ENCODE peak calls at places on chromosomes 13 and 19, in nine cellular contexts. H is ascending aorta, J is tibial artery, Z is ovary, A is GM23248, X is cardiac muscle cell, M is breast epithelium, O is tibial nerve, E is stomach. C is an unnamed sample.

GRCh38 chr19:50191270-50191669 is 12.2 kb upstream of the MYH14 start:
- DNase-seq in Z (no peak), M (no peak), E (no peak), J (no peak), O (no peak), H (no peak), X (no peak), A (no peak), C (no peak)

GRCh38 chr13:70568571-70568970 is 460.3 kb upstream of the KLHL1 start:
- DNase-seq in M (no peak), A (peak; percentile 46), O (peak; percentile 55), Z (no peak), E (no peak), X (peak; percentile 52), J (no peak), H (no peak), C (no peak)

GRCh38 chr13:30774214-30774730 is 38.9 kb downstream of the ALOX5AP start:
- DNase-seq in J (no peak), X (no peak), H (no peak), A (no peak), O (no peak), Z (no peak), E (no peak), M (no peak), C (no peak)

GRCh38 chr13:84192125-84192524 is 309.9 kb upstream of the SLITRK1 start:
- DNase-seq in M (no peak), A (peak; percentile 74), H (no peak), O (no peak), Z (no peak), E (no peak), J (no peak), X (no peak), C (no peak)

GRCh38 chr13:51585696-51586095 is 1.4 kb downstream of the WDFY2 start:
- DNase-seq in O (no peak), A (peak; percentile 86), Z (no peak), X (no peak), M (no peak), E (no peak), J (no peak), H (no peak), C (no peak)

GRCh38 chr13:51758691-51759090 is 45.3 kb downstream of the DHRS12 start:
- DNase-seq in M (no peak), X (no peak), A (no peak), J (no peak), Z (no peak), H (no peak), O (no peak), E (no peak), C (no peak)

GRCh38 chr19:56106397-56106849 is 14.7 kb downstream of the ZNF787 start:
- DNase-seq in H (no peak), O (no peak), X (no peak), Z (no peak), A (no peak), E (peak; percentile 89), J (no peak), M (no peak), C (no peak)

GRCh38 chr13:110685305-110685704 is 20.6 kb downstream of the CARS2 start:
- DNase-seq in H (no peak), J (peak; percentile 75), Z (peak; percentile 35), A (no peak), E (no peak), O (no peak), X (no peak), M (no peak), C (no peak)

GRCh38 chr13:80341771-80342271 is 895 bp upstream of the SPRY2 start:
- DNase-seq in J (peak; percentile 74), O (peak; percentile 43), X (peak; percentile 80), M (no peak), H (no peak), A (peak; percentile 48), Z (peak; percentile 25), E (no peak), C (peak; percentile 67)

GRCh38 chr13:35909837-35910236 is 221.3 kb downstream of the DCLK1 start:
- DNase-seq in H (no peak), E (no peak), Z (no peak), J (no peak), X (no peak), O (no peak), M (no peak), A (no peak), C (no peak)

GRCh38 chr13:110575322-110576069 is 14.0 kb upstream of the RAB20 start:
- DNase-seq in E (peak; percentile 49), Z (no peak), O (peak; percentile 33), X (peak; percentile 11), H (no peak), J (no peak), A (peak; percentile 39), M (no peak), C (no peak)

GRCh38 chr13:24923305-24923640 is 159.3 kb downstream of the RNF17 start:
- DNase-seq in M (no peak), X (no peak), H (no peak), J (no peak), Z (no peak), A (peak; percentile 90), O (peak; percentile 33), E (no peak), C (no peak)

GRCh38 chr13:66508153-66508909 is 721.8 kb downstream of the PCDH9 start:
- DNase-seq in E (no peak), J (no peak), A (no peak), X (no peak), H (no peak), O (no peak), M (no peak), Z (no peak), C (no peak)

GRCh38 chr13:23956106-23956505 is 58.8 kb upstream of the C1QTNF9B start:
- DNase-seq in A (peak; percentile 77), X (no peak), M (no peak), J (no peak), H (no peak), Z (no peak), E (no peak), O (no peak), C (no peak)

DNA sequence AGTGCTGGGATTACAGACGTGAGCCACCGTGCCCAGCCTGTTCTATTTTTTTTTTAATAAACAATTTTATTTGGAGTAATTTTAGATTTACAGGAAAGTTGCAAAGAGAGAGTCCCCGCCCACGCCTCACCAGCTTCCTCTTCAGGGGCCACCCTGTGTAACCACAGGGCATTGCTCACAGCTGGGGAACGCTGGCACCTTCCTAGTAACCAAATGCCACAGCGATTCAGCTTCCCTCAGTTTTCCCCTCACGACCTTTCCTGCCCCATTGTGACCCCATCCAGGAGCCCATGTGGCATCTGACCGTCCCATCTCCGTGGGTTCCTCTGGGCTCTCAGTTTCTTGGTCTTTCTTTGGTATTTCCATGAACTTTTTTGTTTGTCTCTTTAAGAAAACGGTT is 83.9 kb downstream of the GNG7 start:
- DNase-seq in E (peak; percentile 59), O (peak; percentile 57), A (peak; percentile 75), H (no peak), X (no peak), Z (no peak), M (no peak), J (peak; percentile 83), C (no peak)
- H3K4me1 ChIP-seq in E (peaks cover 27% of the 10 kb centered on the region), O (peaks cover 28% of the 10 kb centered on the region), A (peaks cover 8% of the 10 kb centered on the region), H (peaks cover 2% of the 10 kb centered on the region), X (no peaks in the 10 kb centered on the region), Z (no peaks in the 10 kb centered on the region), M (no peaks in the 10 kb centered on the region), J (peaks cover 12% of the 10 kb centered on the region), C (peaks cover 22% of the 10 kb centered on the region)

DNA sequence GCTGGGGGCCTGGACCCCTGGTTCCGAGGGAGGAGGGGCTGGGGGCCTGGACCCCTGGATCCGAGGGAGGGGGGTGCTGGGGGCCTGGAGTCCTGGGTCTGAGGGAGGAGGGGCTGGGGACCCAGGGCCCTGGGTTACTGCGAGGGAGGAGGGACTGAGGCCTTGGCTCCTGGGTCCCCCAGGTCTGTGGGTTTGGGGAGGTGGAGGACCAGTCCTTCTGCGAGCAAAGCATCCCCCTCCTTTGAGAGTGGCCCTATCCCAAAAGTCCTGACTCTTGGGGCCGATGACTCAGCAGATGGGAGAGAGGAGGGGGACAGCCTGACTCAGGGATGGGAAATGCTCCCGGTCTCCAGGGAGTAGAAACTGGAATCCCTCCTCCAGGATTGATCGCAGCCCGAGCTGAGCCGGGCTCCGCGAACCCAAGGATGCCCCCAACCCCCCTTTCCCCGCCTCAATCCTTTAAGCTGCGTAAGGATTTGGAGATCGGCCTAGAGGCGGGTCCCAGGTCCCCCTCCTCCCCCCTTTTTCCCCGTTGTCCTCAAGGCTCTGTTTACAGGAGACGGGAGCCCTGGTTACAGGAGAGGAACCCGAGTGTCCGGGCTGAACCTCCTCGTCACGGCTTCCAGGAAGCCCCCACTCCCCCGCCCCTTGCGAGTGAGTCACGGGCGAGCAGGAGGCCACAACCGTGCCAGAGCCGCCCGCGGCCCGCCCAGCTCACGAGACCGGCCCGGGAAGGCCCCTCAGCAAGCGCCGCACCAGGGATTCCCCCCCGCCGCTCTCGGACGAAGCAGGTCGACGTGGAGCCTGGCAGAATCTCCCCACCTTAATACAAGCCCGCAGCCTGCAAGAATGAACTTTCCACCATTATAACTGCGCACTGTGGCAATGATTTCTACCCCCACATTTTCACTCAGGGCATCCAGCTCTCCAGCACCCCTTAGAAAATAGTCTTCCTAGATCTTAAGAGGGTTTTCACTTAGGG is 3.0 kb upstream of the ZFP36 start:
- DNase-seq in J (peak; percentile 100), O (peak; percentile 99), H (peak; percentile 100), E (peak; percentile 98), Z (peak; percentile 99), M (peak; percentile 99), X (peak; percentile 60), A (peak; percentile 100), C (peak; percentile 100)
- H3K4me1 ChIP-seq in J (peaks cover 41% of the 10 kb centered on the region), O (peaks cover 68% of the 10 kb centered on the region), H (peaks cover 22% of the 10 kb centered on the region), E (peaks cover 62% of the 10 kb centered on the region), Z (peaks cover 3% of the 10 kb centered on the region), M (no peaks in the 10 kb centered on the region), X (peaks cover 19% of the 10 kb centered on the region), A (peaks cover 37% of the 10 kb centered on the region), C (peaks cover 56% of the 10 kb centered on the region)

GRCh38 chr19:58519087-58519354 is 589 bp downstream of the ZBTB45 start:
- DNase-seq in H (no peak), E (peak; percentile 59), A (peak; percentile 91), X (peak; percentile 87), M (peak; percentile 74), J (peak; percentile 79), O (peak; percentile 54), Z (peak; percentile 59), C (peak; percentile 66)

GRCh38 chr19:58516246-58516836 is 3.3 kb downstream of the ZBTB45 start:
- DNase-seq in Z (no peak), H (no peak), O (no peak), M (no peak), E (no peak), A (no peak), J (no peak), X (no peak), C (no peak)

GRCh38 chr19:58515259-58515658 is 3.5 kb upstream of the SLC27A5 start:
- DNase-seq in M (no peak), A (no peak), E (no peak), O (no peak), J (no peak), H (no peak), Z (no peak), X (no peak), C (no peak)

GRCh38 chr19:58518261-58519086 is 1.1 kb downstream of the ZBTB45 start:
- DNase-seq in A (peak; percentile 30), J (no peak), M (no peak), Z (no peak), E (no peak), H (no peak), X (no peak), O (no peak), C (no peak)

GRCh38 chr19:58516964-58517833 is 2.4 kb downstream of the ZBTB45 start:
- DNase-seq in A (no peak), O (no peak), M (no peak), X (no peak), J (no peak), E (no peak), Z (no peak), H (no peak), C (no peak)
- H3K4me1 ChIP-seq in A (peaks cover 12% of the 10 kb centered on the region), O (peaks cover 64% of the 10 kb centered on the region), M (peaks cover 21% of the 10 kb centered on the region), X (peaks cover 15% of the 10 kb centered on the region), J (peaks cover 64% of the 10 kb centered on the region), E (peaks cover 72% of the 10 kb centered on the region), Z (peaks cover 10% of the 10 kb centered on the region), H (peaks cover 35% of the 10 kb centered on the region), C (no peaks in the 10 kb centered on the region)

GRCh38 chr13:91135949-91136348 is 211.5 kb upstream of the MIR17HG start:
- DNase-seq in M (no peak), A (no peak), Z (no peak), O (no peak), X (no peak), J (no peak), E (no peak), H (no peak), C (no peak)
- H3K4me1 ChIP-seq in M (no peaks in the 10 kb centered on the region), A (no peaks in the 10 kb centered on the region), Z (no peaks in the 10 kb centered on the region), O (peaks cover 12% of the 10 kb centered on the region), X (peaks cover 7% of the 10 kb centered on the region), J (peaks cover 3% of the 10 kb centered on the region), E (no peaks in the 10 kb centered on the region), H (peaks cover 7% of the 10 kb centered on the region), C (no peaks in the 10 kb centered on the region)